ENCODE peak calls at places on chromosomes 16 and 17, in ten cellular contexts. X is fibroblast of lung, N is substantia nigra, P is Calu3, U is NCI-H1092, D is NCI-H1048, V is left cardiac atrium, O is body of pancreas, R is HCEC 1CT, T is LoVo. B is an unnamed sample.

GRCh38 chr17:60164164-60164563 is 14.4 kb downstream of the CA4 start:
- DNase-seq in P (no peak), O (no peak), V (no peak), D (no peak), X (no peak), U (no peak), R (no peak), N (no peak), T (no peak), B (no peak)

GRCh38 chr17:70622382-70623260 is 453.3 kb downstream of the KCNJ2 start:
- DNase-seq in O (peak; percentile 27), X (peak; percentile 59), N (peak; percentile 82), P (peak; percentile 58), D (no peak), V (peak; percentile 40), T (no peak), U (peak; percentile 46), R (peak; percentile 20), B (peak; percentile 56)

GRCh38 chr16:81881228-81881627 is 102.1 kb downstream of the PLCG2 start:
- DNase-seq in V (no peak), T (no peak), U (no peak), O (no peak), D (no peak), N (no peak), X (no peak), P (no peak), R (no peak), B (no peak)

GRCh38 chr17:5580974-5581373 is 3.3 kb downstream of the NLRP1 start:
- DNase-seq in U (no peak), V (no peak), N (no peak), X (no peak), D (no peak), R (no peak), P (no peak), O (no peak), T (no peak), B (no peak)

GRCh38 chr17:10380631-10381408 is 8.0 kb upstream of the MYH13 start:
- DNase-seq in V (no peak), R (no peak), O (no peak), P (no peak), T (no peak), X (peak; percentile 49), D (no peak), U (no peak), N (no peak), B (no peak)

GRCh38 chr16:19168173-19169080 is at the start of gene SYT17:
- DNase-seq in R (no peak), P (peak; percentile 58), X (no peak), O (no peak), V (peak; percentile 40), T (peak; percentile 26), U (peak; percentile 87), D (no peak), N (peak; percentile 46), B (peak; percentile 26)

GRCh38 chr17:49523706-49524472 is 28.8 kb downstream of the NGFR start:
- DNase-seq in V (peak; percentile 26), D (no peak), R (no peak), T (no peak), X (no peak), N (no peak), P (peak; percentile 71), U (no peak), O (peak; percentile 31), B (no peak)

GRCh38 chr17:74987909-74988711 is 678 bp downstream of the CDR2L start:
- DNase-seq in P (peak; percentile 77), T (peak; percentile 47), X (peak; percentile 71), R (peak; percentile 69), U (no peak), N (peak; percentile 81), V (peak; percentile 92), O (peak; percentile 70), D (no peak), B (peak; percentile 67)

GRCh38 chr17:42920106-42920900 is 19.7 kb downstream of the G6PC1 start:
- DNase-seq in T (no peak), R (no peak), X (no peak), D (no peak), V (no peak), U (no peak), N (no peak), O (no peak), P (no peak), B (no peak)

GRCh38 chr16:82042841-82043240 is 7.8 kb downstream of the HSD17B2 start:
- DNase-seq in R (no peak), U (no peak), V (no peak), D (no peak), T (no peak), P (no peak), X (no peak), N (no peak), O (no peak), B (no peak)

GRCh38 chr16:56591377-56592060 is 2.2 kb downstream of the MT3 start:
- DNase-seq in D (no peak), X (no peak), V (no peak), R (no peak), N (no peak), P (no peak), U (no peak), O (no peak), T (no peak), B (no peak)

GRCh38 chr17:10737168-10737622 is 7.4 kb upstream of the TMEM220 start:
- DNase-seq in U (no peak), V (peak; percentile 58), T (peak; percentile 87), D (no peak), R (peak; percentile 49), O (peak; percentile 88), X (peak; percentile 67), P (peak; percentile 72), N (peak; percentile 46), B (no peak)

B was measured in caudate nucleus.